ENCODE peak calls at places on chromosome 10, in seven cellular contexts. One of them, this sample, is unnamed. For H3K9me3, the result is how much of the 10 kb centered on the place peaks cover.

GRCh38 chr10:27804136-27804535 is 58.5 kb upstream of the MKX start:
- DNase-seq in IMR-90: no peak
- DNase-seq in adrenal gland: no peak
- DNase-seq in body of pancreas: no peak
- DNase-seq in A549: no peak
- DNase-seq in stomach: no peak
- DNase-seq in heart left ventricle: no peak
- DNase-seq in this sample: no peak

GRCh38 chr10:103295391-103296044 is 18.6 kb downstream of the INA start:
- DNase-seq in body of pancreas: no peak
- DNase-seq in heart left ventricle: no peak
- DNase-seq in A549: no peak
- DNase-seq in IMR-90: peak
- DNase-seq in adrenal gland: no peak
- DNase-seq in stomach: no peak
- DNase-seq in this sample: no peak

GRCh38 chr10:24209946-24210491 is 1.1 kb downstream of the KIAA1217 start:
- DNase-seq in stomach: no peak
- DNase-seq in adrenal gland: peak
- DNase-seq in IMR-90: peak
- DNase-seq in body of pancreas: no peak
- DNase-seq in A549: peak
- DNase-seq in heart left ventricle: peak
- DNase-seq in this sample: peak

GRCh38 chr10:6580279-6581029 is 378 bp upstream of the PRKCQ start:
- DNase-seq in A549: peak
- DNase-seq in body of pancreas: peak
- DNase-seq in heart left ventricle: peak
- DNase-seq in adrenal gland: peak
- DNase-seq in stomach: peak
- DNase-seq in IMR-90: peak
- DNase-seq in this sample: peak

GRCh38 chr10:116069856-116070255 is 203.2 kb downstream of the GFRA1 start:
- DNase-seq in body of pancreas: no peak
- DNase-seq in IMR-90: no peak
- DNase-seq in adrenal gland: peak
- DNase-seq in A549: no peak
- DNase-seq in heart left ventricle: no peak
- DNase-seq in stomach: no peak
- DNase-seq in this sample: no peak

GRCh38 chr10:33099748-33100147 is 141.7 kb upstream of the ITGB1 start:
- DNase-seq in adrenal gland: no peak
- DNase-seq in IMR-90: peak
- DNase-seq in stomach: no peak
- DNase-seq in body of pancreas: no peak
- DNase-seq in A549: no peak
- DNase-seq in heart left ventricle: no peak
- DNase-seq in this sample: no peak

GRCh38 chr10:46223064-46223480 is 63.7 kb upstream of the ANTXRL start:
- DNase-seq in IMR-90: no peak
- DNase-seq in A549: no peak
- DNase-seq in body of pancreas: no peak
- DNase-seq in stomach: peak
- DNase-seq in adrenal gland: no peak
- DNase-seq in heart left ventricle: no peak
- DNase-seq in this sample: peak

GRCh38 chr10:69697006-69697405 is 67.0 kb downstream of the FAM241B start:
- DNase-seq in heart left ventricle: no peak
- DNase-seq in IMR-90: no peak
- DNase-seq in stomach: no peak
- DNase-seq in body of pancreas: no peak
- DNase-seq in adrenal gland: no peak
- DNase-seq in A549: no peak
- DNase-seq in this sample: no peak

DNA sequence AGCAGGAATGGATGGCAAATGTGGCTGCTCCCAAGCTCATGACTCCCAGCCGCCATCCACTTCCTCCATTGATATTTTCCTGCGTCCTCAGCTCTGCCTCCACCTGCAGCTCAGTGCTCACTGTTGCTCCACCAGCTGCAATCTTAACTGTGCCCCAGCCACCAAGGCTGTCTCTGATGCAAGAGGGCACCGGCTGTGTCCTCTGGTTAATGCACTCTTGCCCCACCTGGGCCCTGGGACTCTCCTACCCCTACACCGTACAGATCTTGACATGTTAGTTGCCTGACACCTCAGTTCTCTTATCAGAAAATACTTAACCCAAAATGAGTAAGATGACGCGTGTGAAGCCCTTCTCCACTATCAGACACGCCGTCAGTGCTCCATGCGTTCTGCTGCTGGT is 45.5 kb upstream of the GPR26 start:
- DNase-seq in A549: no peak
- DNase-seq in adrenal gland: peak
- DNase-seq in stomach: no peak
- DNase-seq in heart left ventricle: no peak
- DNase-seq in body of pancreas: no peak
- DNase-seq in IMR-90: no peak
- DNase-seq in this sample: no peak
- H3K9me3 ChIP-seq in A549: under half
- H3K9me3 ChIP-seq in adrenal gland: under half
- H3K9me3 ChIP-seq in stomach: under half
- H3K9me3 ChIP-seq in heart left ventricle: under half
- H3K9me3 ChIP-seq in body of pancreas: under half
- H3K9me3 ChIP-seq in IMR-90: under half
- H3K9me3 ChIP-seq in this sample: under half

DNA sequence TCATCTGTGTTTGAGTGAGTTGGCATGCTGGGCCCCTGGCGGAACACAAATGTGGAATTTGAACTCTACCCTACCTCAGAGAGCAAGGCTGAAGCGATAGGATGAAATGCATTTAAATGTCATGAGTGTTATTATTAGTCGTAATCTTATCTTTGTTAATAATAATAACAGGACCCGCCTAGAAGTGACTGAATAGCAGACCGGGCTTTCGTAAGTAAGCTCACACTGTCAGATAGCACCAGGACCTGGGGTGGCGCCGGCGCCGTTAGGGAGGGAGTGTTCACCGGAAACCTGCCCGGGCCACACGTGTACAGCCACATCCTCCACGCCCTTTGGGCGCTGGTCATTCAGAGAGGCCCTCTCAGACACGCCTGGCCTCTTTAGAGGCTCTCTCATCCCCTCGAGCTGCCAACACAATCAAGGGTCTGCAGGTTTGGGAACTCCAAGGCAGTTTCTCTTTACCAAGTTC is 63.6 kb downstream of the GRK5 start:
- DNase-seq in A549: peak
- DNase-seq in IMR-90: peak
- DNase-seq in body of pancreas: peak
- DNase-seq in stomach: peak
- DNase-seq in heart left ventricle: peak
- DNase-seq in adrenal gland: peak
- DNase-seq in this sample: no peak
- TF ChIP-seq POLR2A in A549: no peak
- TF ChIP-seq POLR2A in IMR-90: peak
- TF ChIP-seq POLR2A in body of pancreas: no peak
- TF ChIP-seq POLR2A in stomach: no peak
- TF ChIP-seq POLR2A in heart left ventricle: no peak
- TF ChIP-seq POLR2A in adrenal gland: no peak
- TF ChIP-seq POLR2A in this sample: no peak

DNA sequence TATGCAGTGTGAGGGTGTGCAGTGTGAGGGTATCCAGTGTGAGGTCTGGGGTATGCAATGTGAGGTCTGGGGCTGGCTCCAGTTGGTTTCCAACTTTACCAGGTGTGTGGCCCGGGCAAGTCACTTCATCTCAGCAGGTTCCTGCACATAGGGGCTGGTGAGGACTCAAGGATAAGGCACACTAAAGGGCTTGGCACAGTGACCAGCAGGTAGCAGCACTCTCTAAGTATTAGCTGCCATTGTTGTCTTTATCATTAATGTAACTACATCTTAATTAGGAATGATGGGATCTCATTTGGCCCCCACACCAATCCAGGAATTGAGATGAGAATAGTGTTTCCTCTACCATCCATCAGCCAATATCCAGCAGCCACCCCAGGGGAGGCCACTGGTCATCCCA is 117.3 kb downstream of the KCNMA1 start:
- DNase-seq in adrenal gland: no peak
- DNase-seq in heart left ventricle: no peak
- DNase-seq in body of pancreas: no peak
- DNase-seq in A549: no peak
- DNase-seq in IMR-90: no peak
- DNase-seq in stomach: no peak
- DNase-seq in this sample: no peak
- TF ChIP-seq CTCF in adrenal gland: no peak
- TF ChIP-seq CTCF in heart left ventricle: no peak
- TF ChIP-seq CTCF in body of pancreas: no peak
- TF ChIP-seq CTCF in A549: no peak
- TF ChIP-seq CTCF in IMR-90: no peak
- TF ChIP-seq CTCF in stomach: no peak
- TF ChIP-seq CTCF in this sample: no peak

GRCh38 chr10:133445751-133446708 is 7.7 kb upstream of the SCART1 start:
- DNase-seq in IMR-90: no peak
- DNase-seq in adrenal gland: peak
- DNase-seq in stomach: peak
- DNase-seq in A549: no peak
- DNase-seq in body of pancreas: no peak
- DNase-seq in heart left ventricle: no peak
- DNase-seq in this sample: no peak

GRCh38 chr10:133442191-133442966 is 11.4 kb upstream of the SCART1 start:
- DNase-seq in stomach: peak
- DNase-seq in IMR-90: no peak
- DNase-seq in body of pancreas: no peak
- DNase-seq in A549: no peak
- DNase-seq in heart left ventricle: no peak
- DNase-seq in adrenal gland: peak
- DNase-seq in this sample: no peak

GRCh38 chr10:133442967-133443924 is 10.5 kb upstream of the SCART1 start:
- DNase-seq in body of pancreas: no peak
- DNase-seq in stomach: no peak
- DNase-seq in heart left ventricle: peak
- DNase-seq in IMR-90: no peak
- DNase-seq in adrenal gland: peak
- DNase-seq in A549: no peak
- DNase-seq in this sample: no peak

GRCh38 chr10:133445268-133445732 is 8.4 kb upstream of the SCART1 start:
- DNase-seq in A549: no peak
- DNase-seq in stomach: peak
- DNase-seq in body of pancreas: no peak
- DNase-seq in adrenal gland: peak
- DNase-seq in IMR-90: no peak
- DNase-seq in heart left ventricle: no peak
- DNase-seq in this sample: no peak

GRCh38 chr10:133444342-133445267 is 9.1 kb upstream of the SCART1 start:
- DNase-seq in A549: no peak
- DNase-seq in IMR-90: no peak
- DNase-seq in heart left ventricle: no peak
- DNase-seq in adrenal gland: peak
- DNase-seq in stomach: no peak
- DNase-seq in body of pancreas: no peak
- DNase-seq in this sample: no peak
- H3K9me3 ChIP-seq in A549: under half
- H3K9me3 ChIP-seq in IMR-90: under half
- H3K9me3 ChIP-seq in heart left ventricle: under half
- H3K9me3 ChIP-seq in adrenal gland: under half
- H3K9me3 ChIP-seq in stomach: under half
- H3K9me3 ChIP-seq in body of pancreas: under half
- H3K9me3 ChIP-seq in this sample: under half

GRCh38 chr10:78255796-78256638 is 222.4 kb downstream of the RPS24 start:
- DNase-seq in IMR-90: peak
- DNase-seq in heart left ventricle: no peak
- DNase-seq in body of pancreas: peak
- DNase-seq in stomach: peak
- DNase-seq in adrenal gland: peak
- DNase-seq in A549: peak
- DNase-seq in this sample: peak
- TF ChIP-seq POLR2A in IMR-90: peak
- TF ChIP-seq POLR2A in heart left ventricle: no peak
- TF ChIP-seq POLR2A in body of pancreas: no peak
- TF ChIP-seq POLR2A in stomach: no peak
- TF ChIP-seq POLR2A in adrenal gland: no peak
- TF ChIP-seq POLR2A in A549: no peak
- TF ChIP-seq POLR2A in this sample: no peak

GRCh38 chr10:76632158-76633051 is 1005.2 kb downstream of the KCNMA1 start:
- DNase-seq in A549: peak
- DNase-seq in adrenal gland: peak
- DNase-seq in heart left ventricle: peak
- DNase-seq in body of pancreas: peak
- DNase-seq in IMR-90: no peak
- DNase-seq in stomach: peak
- DNase-seq in this sample: no peak
- TF ChIP-seq CTCF in A549: peak
- TF ChIP-seq CTCF in adrenal gland: no peak
- TF ChIP-seq CTCF in heart left ventricle: peak
- TF ChIP-seq CTCF in body of pancreas: peak
- TF ChIP-seq CTCF in IMR-90: peak
- TF ChIP-seq CTCF in stomach: peak
- TF ChIP-seq CTCF in this sample: no peak

DNA sequence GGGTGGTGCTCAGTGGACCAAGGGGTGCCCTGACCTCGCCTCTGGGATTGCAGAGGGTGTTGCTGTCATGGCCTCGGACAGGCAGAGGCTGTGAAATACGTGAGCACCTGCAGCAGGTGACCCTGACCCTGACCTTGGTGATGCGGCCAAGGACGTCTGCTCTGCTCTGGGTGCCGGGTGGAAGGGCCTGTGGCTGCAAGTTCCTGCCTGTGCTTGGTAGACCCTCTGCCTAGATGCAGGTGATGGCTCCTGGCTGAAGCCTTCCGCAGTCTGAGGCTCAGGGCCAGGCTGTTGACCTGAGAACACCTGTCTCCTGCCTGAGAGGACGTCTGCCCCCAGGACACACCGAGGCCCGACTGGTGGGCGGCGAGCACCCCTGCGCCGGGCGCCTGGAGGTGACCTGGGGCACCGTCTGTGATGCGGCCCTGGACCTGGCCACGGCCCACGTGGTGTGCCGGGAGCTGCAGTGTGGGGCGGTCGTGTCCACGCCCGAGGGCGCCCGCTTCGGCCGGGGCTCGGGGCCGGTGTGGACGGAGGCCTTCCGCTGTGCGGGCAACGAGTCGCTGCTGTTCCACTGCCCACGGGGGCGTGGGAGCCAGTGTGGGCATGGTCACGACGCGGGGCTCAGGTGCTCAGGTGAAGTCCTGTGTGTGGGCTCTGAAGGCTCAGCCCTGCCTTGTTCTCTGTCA is 4.4 kb downstream of the SCART1 start:
- DNase-seq in stomach: no peak
- DNase-seq in A549: no peak
- DNase-seq in IMR-90: no peak
- DNase-seq in body of pancreas: no peak
- DNase-seq in adrenal gland: peak
- DNase-seq in heart left ventricle: no peak
- DNase-seq in this sample: no peak
- H3K9me3 ChIP-seq in stomach: under half
- H3K9me3 ChIP-seq in A549: under half
- H3K9me3 ChIP-seq in IMR-90: under half
- H3K9me3 ChIP-seq in body of pancreas: under half
- H3K9me3 ChIP-seq in adrenal gland: under half
- H3K9me3 ChIP-seq in heart left ventricle: under half
- H3K9me3 ChIP-seq in this sample: under half

DNA sequence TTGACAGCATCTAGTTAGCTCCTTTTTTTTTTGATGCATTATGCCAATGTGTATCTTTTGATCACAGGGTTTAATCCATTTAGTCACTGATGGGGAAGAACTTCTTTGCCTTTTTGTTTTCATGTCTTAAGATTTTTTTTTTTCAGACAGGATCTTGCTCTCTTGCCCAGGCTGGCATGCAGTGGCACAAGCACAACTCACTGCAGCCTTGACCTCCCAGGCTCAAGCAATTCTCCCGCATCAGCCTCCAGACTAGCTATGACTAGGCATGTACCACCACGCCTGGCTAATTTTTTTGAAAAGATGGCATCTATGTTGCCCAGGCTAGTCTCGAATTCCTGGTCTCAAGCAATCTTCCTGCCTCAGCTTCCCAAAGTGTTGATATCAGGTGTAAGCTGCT is 46.4 kb upstream of the PLA2G12B start:
- DNase-seq in stomach: no peak
- DNase-seq in heart left ventricle: no peak
- DNase-seq in A549: no peak
- DNase-seq in adrenal gland: no peak
- DNase-seq in IMR-90: no peak
- DNase-seq in body of pancreas: no peak
- DNase-seq in this sample: no peak
- TF ChIP-seq POLR2A in stomach: no peak
- TF ChIP-seq POLR2A in heart left ventricle: no peak
- TF ChIP-seq POLR2A in A549: no peak
- TF ChIP-seq POLR2A in adrenal gland: no peak
- TF ChIP-seq POLR2A in IMR-90: no peak
- TF ChIP-seq POLR2A in body of pancreas: no peak
- TF ChIP-seq POLR2A in this sample: no peak